ENCODE peak calls at places on chromosomes 5 and 9, in seven cellular contexts. G is psoas muscle; Z is mesenchymal stem cell; H is CD8-positive, alpha-beta memory T cell; C is AG04449; D is right cardiac atrium; V is tibial artery. U is an unnamed sample.
A peak's percentile ranks its signal among the peaks of the same experiment; 100 is the strongest.

GRCh38 chr5:88882321-88883038 is 504 bp downstream of the MEF2C start:
- DNase-seq in G (no peak), Z (peak; percentile 30), H (no peak), C (no peak), D (no peak), V (no peak), U (no peak)

GRCh38 chr9:72539824-72540347 is 18.5 kb downstream of the TMC1 start:
- DNase-seq in G (no peak), Z (no peak), H (no peak), C (no peak), D (no peak), V (no peak), U (no peak)

GRCh38 chr5:150257424-150257823 is 32.1 kb downstream of the CAMK2A start:
- DNase-seq in G (no peak), Z (no peak), H (no peak), C (no peak), D (no peak), V (no peak), U (no peak)

GRCh38 chr5:97752871-97753270 is 569.8 kb upstream of the RIOK2 start:
- DNase-seq in G (no peak), Z (no peak), H (no peak), C (no peak), D (no peak), V (no peak), U (no peak)

GRCh38 chr9:4084440-4084818 is 215.4 kb downstream of the GLIS3 start:
- DNase-seq in G (no peak), Z (peak; percentile 95), H (no peak), C (no peak), D (peak; percentile 78), V (no peak), U (no peak)

GRCh38 chr9:70747335-70747734 is 332.9 kb upstream of the KLF9 start:
- DNase-seq in G (no peak), Z (no peak), H (no peak), C (peak; percentile 44), D (no peak), V (no peak), U (no peak)

GRCh38 chr9:86079421-86080111 is 19.8 kb downstream of the GOLM1 start:
- DNase-seq in G (no peak), Z (no peak), H (no peak), C (no peak), D (no peak), V (no peak), U (no peak)

GRCh38 chr5:142141463-142141862 is 32.9 kb downstream of the NDFIP1 start:
- DNase-seq in G (no peak), Z (no peak), H (no peak), C (no peak), D (no peak), V (no peak), U (no peak)

GRCh38 chr9:127393680-127394079 is 3.3 kb upstream of the SLC2A8 start:
- DNase-seq in G (no peak), Z (no peak), H (no peak), C (no peak), D (no peak), V (no peak), U (no peak)

DNA sequence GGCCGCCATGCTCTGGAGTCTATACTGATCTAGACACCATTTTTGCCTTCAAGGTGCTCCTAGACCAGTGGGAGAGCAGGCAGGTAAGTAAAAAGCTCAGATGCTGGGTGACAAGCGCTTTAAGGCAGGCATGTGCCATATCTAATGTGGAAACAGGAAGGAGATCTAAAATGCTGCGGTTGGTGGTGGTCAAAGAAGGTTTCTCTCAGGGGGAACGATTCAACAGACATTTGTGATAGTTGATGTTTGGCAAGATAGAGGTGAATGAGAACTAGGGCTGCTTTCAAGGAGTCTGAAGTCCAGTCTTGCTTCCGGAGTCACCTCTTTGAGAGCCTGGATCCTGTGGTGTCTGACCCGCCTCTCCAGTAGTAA is 146.2 kb upstream of the KLF4 start:
- DNase-seq in G (no peak), Z (no peak), H (no peak), C (no peak), D (no peak), V (no peak), U (no peak)
- H3K4me3 ChIP-seq in G (no peak overlapping the region), Z (no peak overlapping the region), H (no peak overlapping the region), C (no peak overlapping the region), D (no peak overlapping the region), V (no peak overlapping the region), U (no peak overlapping the region)

DNA sequence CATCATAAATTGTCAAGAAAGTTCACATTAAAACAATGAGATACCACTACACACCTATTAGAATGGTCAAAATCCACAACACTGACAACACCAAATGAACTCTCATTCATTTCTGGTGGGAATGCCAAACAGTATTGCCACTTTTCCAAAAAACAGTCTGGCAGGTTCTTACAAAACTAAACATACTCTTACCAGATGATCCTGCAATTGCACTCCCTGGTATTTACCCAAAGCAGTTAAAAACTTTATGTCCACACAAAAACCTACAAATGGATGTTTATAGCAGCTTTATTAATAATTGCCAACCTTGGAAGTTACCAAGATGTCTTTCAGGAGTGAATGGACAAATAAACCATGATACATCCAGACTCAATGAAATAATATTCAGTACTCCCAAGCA is 56.8 kb downstream of the ZNF608 start:
- DNase-seq in G (no peak), Z (no peak), H (no peak), C (no peak), D (no peak), V (no peak), U (no peak)
- H3K4me3 ChIP-seq in G (no peak overlapping the region), Z (no peak overlapping the region), H (no peak overlapping the region), C (no peak overlapping the region), D (no peak overlapping the region), V (no peak overlapping the region), U (no peak overlapping the region)

GRCh38 chr5:128315671-128316070 is 222.4 kb downstream of the FBN2 start:
- DNase-seq in G (no peak), Z (no peak), H (no peak), C (no peak), D (no peak), V (no peak), U (no peak)

DNA sequence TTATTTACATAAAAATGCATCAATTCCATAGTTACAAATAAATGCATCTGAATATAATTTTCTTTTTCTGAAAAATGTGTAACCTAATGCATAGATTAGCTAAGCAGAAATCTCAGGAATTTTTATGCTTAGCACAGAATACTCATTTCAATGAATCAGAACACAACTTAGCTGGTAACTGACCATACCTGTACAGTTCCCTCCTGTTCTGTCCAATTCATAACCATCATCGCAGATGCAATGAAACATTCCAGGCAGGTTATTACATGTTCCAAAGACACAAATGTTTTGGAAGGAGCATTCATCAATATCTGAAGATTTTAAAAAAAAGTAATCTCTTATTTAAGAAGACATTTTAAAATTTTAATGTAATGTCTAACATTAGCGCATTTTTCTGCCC is 219.4 kb downstream of the FBN2 start:
- DNase-seq in G (no peak), Z (no peak), H (no peak), C (no peak), D (no peak), V (no peak), U (no peak)
- H3K4me3 ChIP-seq in G (no peak overlapping the region), Z (no peak overlapping the region), H (no peak overlapping the region), C (no peak overlapping the region), D (no peak overlapping the region), V (no peak overlapping the region), U (no peak overlapping the region)

GRCh38 chr5:114362977-114363721 is 1.3 kb downstream of the KCNN2 start:
- DNase-seq in G (peak; percentile 47), Z (peak; percentile 56), H (no peak), C (no peak), D (peak; percentile 29), V (no peak), U (no peak)

GRCh38 chr5:114362197-114362976 is 517 bp downstream of the KCNN2 start:
- DNase-seq in G (no peak), Z (peak; percentile 47), H (no peak), C (no peak), D (peak; percentile 57), V (no peak), U (no peak)

GRCh38 chr5:114360362-114360761 is 1.5 kb upstream of the KCNN2 start:
- DNase-seq in G (no peak), Z (peak; percentile 2), H (no peak), C (no peak), D (no peak), V (no peak), U (no peak)

GRCh38 chr5:114360816-114361723 is 800 bp upstream of the KCNN2 start:
- DNase-seq in G (peak; percentile 51), Z (peak; percentile 33), H (no peak), C (no peak), D (peak; percentile 51), V (no peak), U (no peak)

GRCh38 chr5:114361724-114362196 is at the start of gene KCNN2:
- DNase-seq in G (peak; percentile 90), Z (peak; percentile 75), H (no peak), C (no peak), D (peak; percentile 86), V (no peak), U (no peak)
- H3K4me3 ChIP-seq in G (peak within 1 kb of the TSS; percentile 86), Z (peak within 1 kb of the TSS; percentile 59), H (no peak within 1 kb of the TSS), C (peak within 1 kb of the TSS; percentile 65), D (peak within 1 kb of the TSS; percentile 30), V (peak within 1 kb of the TSS; percentile 43), U (peak within 1 kb of the TSS; percentile 62)

GRCh38 chr9:77562021-77562748 is 85.9 kb downstream of the GNA14 start:
- DNase-seq in G (no peak), Z (no peak), H (no peak), C (no peak), D (no peak), V (no peak), U (no peak)

GRCh38 chr9:77561321-77562020 is 86.7 kb downstream of the GNA14 start:
- DNase-seq in G (no peak), Z (no peak), H (no peak), C (no peak), D (no peak), V (no peak), U (no peak)

DNA sequence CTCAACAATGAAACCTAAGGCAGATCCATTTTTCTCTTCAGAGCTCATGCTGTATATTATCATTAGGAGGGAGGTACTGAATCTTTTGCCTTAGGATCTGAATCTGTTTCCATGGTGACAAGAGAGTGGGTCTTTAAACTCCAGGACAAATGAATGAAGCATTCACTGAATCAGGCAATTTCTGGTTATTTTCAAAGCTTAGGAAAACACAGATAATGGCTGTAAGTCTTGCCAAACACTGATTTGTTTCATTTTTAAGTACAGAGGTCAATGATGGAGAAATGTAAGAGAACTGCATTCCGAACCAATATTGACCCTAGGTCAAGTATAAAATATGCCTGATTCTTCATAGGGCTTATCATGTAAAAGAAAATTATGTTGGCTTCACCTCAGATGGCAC is 84.9 kb downstream of the GNA14 start:
- DNase-seq in G (no peak), Z (no peak), H (no peak), C (no peak), D (no peak), V (no peak), U (no peak)
- H3K4me3 ChIP-seq in G (no peak overlapping the region), Z (no peak overlapping the region), H (no peak overlapping the region), C (no peak overlapping the region), D (no peak overlapping the region), V (no peak overlapping the region), U (no peak overlapping the region)

GRCh38 chr9:114503009-114503408 is 2.3 kb downstream of the WHRN start:
- DNase-seq in G (no peak), Z (no peak), H (no peak), C (no peak), D (no peak), V (no peak), U (no peak)
- H3K4me3 ChIP-seq in G (no peak overlapping the region), Z (no peak overlapping the region), H (peak overlapping the region; percentile 46), C (no peak overlapping the region), D (no peak overlapping the region), V (no peak overlapping the region), U (no peak overlapping the region)